ENCODE peak calls at places on chromosomes 12 and 14, in four cellular contexts. I, P, F and U are unnamed samples.

GRCh38 chr12:40473979-40474378 is 218.3 kb upstream of the CNTN1 start:
- DNase-seq in I (no peak), P (no peak), F (no peak), U (no peak)

GRCh38 chr14:68941820-68942219 is 37.3 kb downstream of the ACTN1 start:
- DNase-seq in I (no peak), P (peak; percentile 82), F (peak; percentile 88), U (peak; percentile 50)

GRCh38 chr14:23160924-23161522 is 22.4 kb downstream of the SLC7A8 start:
- DNase-seq in I (peak; percentile 66), P (no peak), F (no peak), U (no peak)

GRCh38 chr12:6450091-6450868 is 1.6 kb upstream of the TAPBPL start:
- DNase-seq in I (no peak), P (no peak), F (no peak), U (no peak)

GRCh38 chr12:78559441-78559840 is 305.1 kb upstream of the SYT1 start:
- DNase-seq in I (no peak), P (no peak), F (no peak), U (no peak)

GRCh38 chr12:113068312-113068935 is 11.9 kb downstream of the DTX1 start:
- DNase-seq in I (no peak), P (no peak), F (no peak), U (no peak)

GRCh38 chr14:21066882-21067502 is 3.1 kb upstream of the ARHGEF40 start:
- DNase-seq in I (no peak), P (no peak), F (peak; percentile 48), U (no peak)

GRCh38 chr12:131096681-131097181 is 143.0 kb downstream of the ADGRD1 start:
- DNase-seq in I (no peak), P (no peak), F (no peak), U (no peak)

GRCh38 chr14:94101748-94102147 is 8.8 kb upstream of the IFI27 start:
- DNase-seq in I (no peak), P (no peak), F (no peak), U (no peak)

GRCh38 chr12:6332459-6332858 is 9.4 kb downstream of the TNFRSF1A start:
- DNase-seq in I (no peak), P (no peak), F (no peak), U (peak; percentile 50)

GRCh38 chr12:56021882-56022497 is 1.1 kb downstream of the IKZF4 start:
- DNase-seq in I (no peak), P (no peak), F (no peak), U (no peak)
- TF ChIP-seq JUN in I (no peak), P (no peak), F (no peak), U (no peak)

DNA sequence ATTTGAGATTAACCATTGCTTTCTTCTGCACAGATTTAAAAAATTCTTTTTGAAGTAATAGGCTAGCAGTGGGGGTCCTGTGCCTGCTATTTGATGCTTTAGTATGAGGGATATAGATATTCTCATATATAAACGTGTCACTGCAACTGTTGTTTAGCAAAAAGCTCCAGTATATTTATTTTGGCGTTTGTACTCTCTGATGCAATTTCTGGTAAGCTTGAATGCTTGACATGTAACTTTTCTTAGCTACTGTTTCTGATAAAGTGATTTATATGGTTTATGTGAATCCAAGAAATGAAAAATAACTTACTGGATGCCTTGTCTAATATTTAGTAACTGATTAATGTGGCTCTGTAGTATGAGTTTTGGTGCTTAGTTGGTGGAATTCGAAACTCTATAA is 77.1 kb downstream of the TTLL5 start:
- DNase-seq in I (no peak), P (no peak), F (no peak), U (peak; percentile 19)
- TF ChIP-seq POLR2AphosphoS5 in I (no peak), P (no peak), F (no peak), U (no peak)

GRCh38 chr12:94767971-94768370 is 117.6 kb upstream of the TMCC3 start:
- DNase-seq in I (no peak), P (no peak), F (no peak), U (peak; percentile 65)
- TF ChIP-seq JUN in I (no peak), P (no peak), F (no peak), U (no peak)

DNA sequence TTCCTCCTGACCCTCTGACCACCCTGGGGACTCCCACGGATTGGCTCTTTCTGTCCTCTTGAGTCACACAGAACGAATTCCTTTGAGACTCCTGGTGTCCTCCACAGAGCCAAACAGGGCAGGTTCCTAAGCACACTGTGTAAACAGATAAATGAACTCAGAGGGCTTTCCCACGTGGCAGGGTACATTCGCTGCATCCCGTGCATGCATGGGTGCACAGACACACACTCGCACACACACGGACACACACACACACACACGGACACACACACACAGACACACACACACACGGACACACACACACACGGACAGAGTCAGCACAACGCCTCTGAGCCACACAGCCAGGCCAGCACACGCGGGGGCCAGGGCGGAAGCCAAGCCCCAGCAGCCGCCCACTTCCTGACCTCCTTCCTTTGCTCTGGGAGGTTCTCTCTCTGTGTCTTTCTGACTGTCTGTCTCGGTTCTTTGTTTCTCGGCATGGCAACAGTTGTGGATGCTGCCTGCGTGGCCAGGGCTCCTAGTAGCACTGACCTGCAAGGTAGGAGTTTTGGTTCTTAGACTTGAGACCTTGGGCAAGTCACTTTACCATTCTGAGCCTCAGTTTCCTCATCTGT is 706 bp downstream of the CRACR2A start:
- DNase-seq in I (peak; percentile 48), P (no peak), F (peak; percentile 13), U (peak; percentile 45)
- TF ChIP-seq POLR2AphosphoS5 in I (no peak), P (no peak), F (no peak), U (peak; percentile 67)

DNA sequence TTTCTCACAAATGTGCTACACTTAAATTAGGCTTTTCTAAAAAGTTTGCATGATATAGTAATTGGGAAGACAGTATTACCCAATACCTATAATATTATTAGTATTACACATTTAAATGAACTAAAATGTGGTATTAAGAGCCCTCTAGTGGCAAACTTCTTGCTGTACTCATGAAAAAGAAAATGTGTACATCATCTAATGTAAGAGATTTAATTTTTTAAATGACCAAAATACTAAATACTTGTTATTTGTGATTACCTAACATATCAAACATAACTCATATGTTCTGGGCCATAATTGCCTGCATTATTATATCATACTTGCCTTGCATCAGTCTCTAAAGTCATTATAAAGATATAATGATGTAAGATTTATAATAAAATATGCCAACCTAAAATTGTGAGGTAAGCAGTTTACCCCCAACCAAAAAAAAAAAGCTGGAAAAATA is 64.2 kb downstream of the DNAI7 start:
- DNase-seq in I (peak; percentile 26), P (no peak), F (peak; percentile 31), U (peak; percentile 49)
- TF ChIP-seq JUN in I (no peak), P (no peak), F (no peak), U (no peak)

DNA sequence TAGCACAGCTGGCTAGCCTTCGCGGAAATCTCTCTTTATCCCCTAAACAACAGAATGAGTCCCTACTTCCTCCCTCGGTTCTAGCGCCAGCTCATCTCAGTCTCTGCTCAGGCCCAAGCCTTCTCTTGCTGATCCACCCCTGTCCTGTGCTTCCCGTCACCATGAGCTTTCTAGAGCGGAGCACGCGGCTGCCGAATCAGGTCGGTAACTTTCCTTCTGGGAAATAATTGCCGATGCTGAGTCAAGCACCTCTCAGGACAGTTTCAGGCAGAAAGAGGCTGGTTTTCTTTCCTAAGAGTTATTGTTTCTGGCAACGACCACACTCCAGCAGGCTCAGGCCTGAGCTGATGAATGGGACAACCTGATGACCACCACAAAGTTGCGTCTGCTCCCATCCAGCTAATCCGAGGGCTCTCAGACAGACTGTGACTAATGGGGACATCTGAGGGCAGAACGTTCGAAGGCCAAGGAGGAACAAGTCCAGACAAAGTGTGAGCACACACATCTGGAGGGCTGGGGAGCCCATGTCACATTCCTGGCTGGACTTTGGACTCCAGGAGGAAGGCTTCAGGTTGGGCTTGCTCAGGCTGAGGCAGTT is 13.6 kb upstream of the GPR68 start:
- DNase-seq in I (no peak), P (no peak), F (no peak), U (peak; percentile 59)
- TF ChIP-seq POLR2AphosphoS5 in I (no peak), P (no peak), F (no peak), U (no peak)